ENCODE peak calls at places on chromosomes 7 and 10, in five cellular contexts. One of them, this sample, is unnamed.
A peak's percentile ranks its signal among the peaks of the same experiment; 100 is the strongest.

GRCh38 chr10:95475827-95476481 is 85.2 kb downstream of the SORBS1 start:
- DNase-seq in suprapubic skin: no peak
- DNase-seq in heart right ventricle: no peak
- DNase-seq in heart left ventricle: no peak
- DNase-seq in effector memory CD4-positive, alpha-beta T cell: no peak
- DNase-seq in this sample: no peak

GRCh38 chr7:109235316-109235715 is 665.6 kb downstream of the DNAJB9 start:
- DNase-seq in effector memory CD4-positive, alpha-beta T cell: no peak
- DNase-seq in heart right ventricle: no peak
- DNase-seq in heart left ventricle: no peak
- DNase-seq in suprapubic skin: no peak
- DNase-seq in this sample: no peak

GRCh38 chr7:117230276-117231046 is 92.4 kb downstream of the WNT2 start:
- DNase-seq in effector memory CD4-positive, alpha-beta T cell: no peak
- DNase-seq in suprapubic skin: no peak
- DNase-seq in heart left ventricle: no peak
- DNase-seq in heart right ventricle: no peak
- DNase-seq in this sample: peak; percentile 70

GRCh38 chr7:128352636-128353035 is 8.9 kb downstream of the PRRT4 start:
- DNase-seq in suprapubic skin: no peak
- DNase-seq in heart right ventricle: no peak
- DNase-seq in effector memory CD4-positive, alpha-beta T cell: no peak
- DNase-seq in heart left ventricle: no peak
- DNase-seq in this sample: no peak

GRCh38 chr7:19269301-19269700 is 124.1 kb upstream of the FERD3L start:
- DNase-seq in heart right ventricle: no peak
- DNase-seq in suprapubic skin: no peak
- DNase-seq in heart left ventricle: no peak
- DNase-seq in effector memory CD4-positive, alpha-beta T cell: no peak
- DNase-seq in this sample: no peak

GRCh38 chr10:101671453-101671852 is 23.5 kb downstream of the FBXW4 start:
- DNase-seq in heart left ventricle: no peak
- DNase-seq in suprapubic skin: no peak
- DNase-seq in heart right ventricle: no peak
- DNase-seq in effector memory CD4-positive, alpha-beta T cell: no peak
- DNase-seq in this sample: no peak

GRCh38 chr7:27185708-27186449 is 847 bp upstream of the HOXA11 start:
- DNase-seq in heart left ventricle: no peak
- DNase-seq in suprapubic skin: peak; percentile 72
- DNase-seq in heart right ventricle: no peak
- DNase-seq in effector memory CD4-positive, alpha-beta T cell: no peak
- DNase-seq in this sample: no peak

GRCh38 chr7:8418627-8419245 is 14.7 kb upstream of the NXPH1 start:
- DNase-seq in suprapubic skin: no peak
- DNase-seq in heart left ventricle: peak; percentile 33
- DNase-seq in heart right ventricle: no peak
- DNase-seq in effector memory CD4-positive, alpha-beta T cell: no peak
- DNase-seq in this sample: peak; percentile 78

GRCh38 chr10:51397695-51398094 is 301.7 kb downstream of the CSTF2T start:
- DNase-seq in suprapubic skin: no peak
- DNase-seq in effector memory CD4-positive, alpha-beta T cell: no peak
- DNase-seq in heart left ventricle: peak; percentile 60
- DNase-seq in heart right ventricle: peak; percentile 28
- DNase-seq in this sample: peak; percentile 66

GRCh38 chr7:131608112-131608498 is 51.7 kb upstream of the PODXL start:
- DNase-seq in heart left ventricle: no peak
- DNase-seq in suprapubic skin: no peak
- DNase-seq in effector memory CD4-positive, alpha-beta T cell: no peak
- DNase-seq in heart right ventricle: no peak
- DNase-seq in this sample: no peak

GRCh38 chr10:34669079-34669478 is 146.0 kb downstream of the PARD3 start:
- DNase-seq in heart left ventricle: no peak
- DNase-seq in heart right ventricle: no peak
- DNase-seq in suprapubic skin: no peak
- DNase-seq in effector memory CD4-positive, alpha-beta T cell: no peak
- DNase-seq in this sample: no peak

GRCh38 chr7:1320616-1321289 is 88.1 kb downstream of the UNCX start:
- DNase-seq in suprapubic skin: no peak
- DNase-seq in heart right ventricle: no peak
- DNase-seq in heart left ventricle: no peak
- DNase-seq in effector memory CD4-positive, alpha-beta T cell: no peak
- DNase-seq in this sample: no peak

GRCh38 chr10:114876602-114877300 is 55.2 kb downstream of the FHIP2A start:
- DNase-seq in effector memory CD4-positive, alpha-beta T cell: no peak
- DNase-seq in heart right ventricle: peak; percentile 54
- DNase-seq in heart left ventricle: peak; percentile 44
- DNase-seq in suprapubic skin: peak; percentile 72
- DNase-seq in this sample: peak; percentile 86

GRCh38 chr10:75236178-75236825 is 545 bp upstream of the COMTD1 start:
- DNase-seq in heart right ventricle: no peak
- DNase-seq in effector memory CD4-positive, alpha-beta T cell: no peak
- DNase-seq in suprapubic skin: no peak
- DNase-seq in heart left ventricle: no peak
- DNase-seq in this sample: no peak
- H3K4me3 ChIP-seq in heart right ventricle: peak overlapping the region; percentile 87
- H3K4me3 ChIP-seq in effector memory CD4-positive, alpha-beta T cell: peak overlapping the region; percentile 76
- H3K4me3 ChIP-seq in suprapubic skin: peak overlapping the region; percentile 91
- H3K4me3 ChIP-seq in heart left ventricle: peak overlapping the region; percentile 85
- H3K4me3 ChIP-seq in this sample: peak overlapping the region; percentile 83

DNA sequence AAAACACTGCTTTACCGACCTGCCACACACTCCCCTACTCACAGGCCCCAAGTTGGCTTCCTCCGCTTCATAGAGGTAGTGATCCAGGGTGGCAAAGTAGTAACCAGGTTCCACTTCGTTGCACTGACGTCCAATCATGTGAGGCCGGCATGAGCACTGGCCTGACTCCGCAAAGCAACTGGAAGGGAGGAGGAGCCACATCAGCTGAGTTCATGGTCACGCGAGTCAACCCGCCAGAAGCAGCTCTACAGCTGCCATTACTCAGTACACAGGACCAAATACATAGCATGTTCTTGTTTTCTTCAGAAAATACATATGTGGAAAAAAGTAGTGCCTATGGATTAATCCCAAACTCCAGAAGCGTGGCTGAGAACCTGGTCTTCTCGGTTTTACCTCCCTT is 38.5 kb downstream of the LAMB1 start:
- DNase-seq in suprapubic skin: no peak
- DNase-seq in heart left ventricle: no peak
- DNase-seq in heart right ventricle: no peak
- DNase-seq in effector memory CD4-positive, alpha-beta T cell: no peak
- DNase-seq in this sample: no peak
- H3K36me3 ChIP-seq in suprapubic skin: peaks cover 36% of the 10 kb centered on the region
- H3K36me3 ChIP-seq in heart left ventricle: peaks cover 73% of the 10 kb centered on the region
- H3K36me3 ChIP-seq in heart right ventricle: peaks cover 98% of the 10 kb centered on the region
- H3K36me3 ChIP-seq in effector memory CD4-positive, alpha-beta T cell: no peaks in the 10 kb centered on the region
- H3K36me3 ChIP-seq in this sample: peaks cover 89% of the 10 kb centered on the region

GRCh38 chr10:72072046-72072445 is 16.3 kb downstream of the SPOCK2 start:
- DNase-seq in suprapubic skin: no peak
- DNase-seq in effector memory CD4-positive, alpha-beta T cell: no peak
- DNase-seq in heart right ventricle: no peak
- DNase-seq in heart left ventricle: no peak
- DNase-seq in this sample: no peak
- H3K4me1 ChIP-seq in suprapubic skin: no peaks in the 10 kb centered on the region
- H3K4me1 ChIP-seq in effector memory CD4-positive, alpha-beta T cell: peaks cover 32% of the 10 kb centered on the region
- H3K4me1 ChIP-seq in heart right ventricle: no peaks in the 10 kb centered on the region
- H3K4me1 ChIP-seq in heart left ventricle: peaks cover 36% of the 10 kb centered on the region
- H3K4me1 ChIP-seq in this sample: no peaks in the 10 kb centered on the region

DNA sequence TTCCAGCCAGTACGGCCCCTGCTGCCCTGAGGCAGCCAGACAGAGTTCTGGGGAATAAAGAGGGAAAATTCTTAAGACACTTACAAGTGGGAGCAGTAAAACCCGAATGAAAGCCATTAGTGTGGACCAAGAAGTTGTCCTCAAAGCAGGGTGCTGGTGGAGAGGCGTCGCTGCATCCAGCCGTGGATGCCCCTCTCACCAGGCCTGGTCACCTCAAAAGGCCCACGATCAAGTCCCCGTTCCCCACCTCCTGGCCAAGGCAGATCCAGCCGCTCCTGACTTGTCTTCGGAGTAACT is 656 bp downstream of the VSTM4 start:
- DNase-seq in effector memory CD4-positive, alpha-beta T cell: no peak
- DNase-seq in heart left ventricle: no peak
- DNase-seq in heart right ventricle: no peak
- DNase-seq in suprapubic skin: no peak
- DNase-seq in this sample: no peak
- H3K4me3 ChIP-seq in effector memory CD4-positive, alpha-beta T cell: no peak overlapping the region
- H3K4me3 ChIP-seq in heart left ventricle: peak overlapping the region; percentile 68
- H3K4me3 ChIP-seq in heart right ventricle: peak overlapping the region; percentile 79
- H3K4me3 ChIP-seq in suprapubic skin: peak overlapping the region; percentile 64
- H3K4me3 ChIP-seq in this sample: peak overlapping the region; percentile 91

DNA sequence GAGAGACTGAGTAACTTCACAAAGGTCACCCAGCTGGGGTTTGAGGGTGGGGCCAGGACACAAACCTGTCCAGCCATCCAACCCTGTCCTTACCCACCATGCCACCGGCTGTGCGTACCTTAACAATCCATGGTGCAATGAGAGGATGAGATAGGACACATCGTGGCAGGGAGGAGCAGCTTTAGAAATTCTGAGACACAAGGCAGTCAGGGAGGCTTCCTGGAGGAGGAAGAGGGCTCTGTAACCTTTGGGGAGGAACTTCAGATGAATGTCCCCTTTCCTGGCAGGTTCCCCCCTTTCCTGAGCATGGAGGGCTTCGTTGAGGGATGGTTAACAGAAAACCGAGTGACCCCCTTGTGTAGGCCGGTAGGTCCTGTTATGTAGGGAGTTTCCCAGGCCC is 35.6 kb upstream of the SLC29A3 start:
- DNase-seq in heart right ventricle: no peak
- DNase-seq in suprapubic skin: no peak
- DNase-seq in heart left ventricle: no peak
- DNase-seq in effector memory CD4-positive, alpha-beta T cell: no peak
- DNase-seq in this sample: no peak
- H3K36me3 ChIP-seq in heart right ventricle: peaks cover 49% of the 10 kb centered on the region
- H3K36me3 ChIP-seq in suprapubic skin: peaks cover 7% of the 10 kb centered on the region
- H3K36me3 ChIP-seq in heart left ventricle: peaks cover 72% of the 10 kb centered on the region
- H3K36me3 ChIP-seq in effector memory CD4-positive, alpha-beta T cell: no peaks in the 10 kb centered on the region
- H3K36me3 ChIP-seq in this sample: peaks cover 11% of the 10 kb centered on the region

This sample was measured in adipocyte.